ENCODE peak calls at places on chromosomes 5 and 9, in four cellular contexts. B is SK-N-SH, P is WTC11, Y is HepG2. O is an unnamed sample.

GRCh38 chr5:88142801-88143692 is 125.6 kb downstream of the TMEM161B start:
- DNase-seq in Y (no peak), P (no peak), B (no peak), O (no peak)

GRCh38 chr9:4642351-4642750 is 19.7 kb upstream of the PLPP6 start:
- DNase-seq in Y (no peak), B (no peak), P (no peak), O (no peak)

GRCh38 chr5:159240301-159240870 is 22.7 kb upstream of the UBLCP1 start:
- DNase-seq in P (no peak), B (no peak), Y (no peak), O (no peak)

GRCh38 chr5:66138572-66139116 is 5.5 kb upstream of the SREK1 start:
- DNase-seq in P (no peak), B (no peak), Y (no peak), O (no peak)

GRCh38 chr9:109771796-109772525 is 8.0 kb upstream of the PALM2AKAP2 start:
- DNase-seq in P (no peak), Y (no peak), B (no peak), O (no peak)

GRCh38 chr9:133003071-133003461 is 24.6 kb downstream of the GFI1B start:
- DNase-seq in Y (no peak), P (peak), B (no peak), O (no peak)

GRCh38 chr9:120522032-120522431 is 57.9 kb downstream of the CDK5RAP2 start:
- DNase-seq in P (no peak), Y (no peak), B (no peak), O (no peak)

GRCh38 chr5:1519631-1520141 is 4.1 kb downstream of the LPCAT1 start:
- DNase-seq in B (no peak), P (no peak), Y (no peak), O (no peak)

GRCh38 chr5:76545184-76545583 is 78.0 kb downstream of the F2RL2 start:
- DNase-seq in Y (no peak), P (no peak), B (no peak), O (no peak)

GRCh38 chr5:76546497-76547102 is 76.6 kb downstream of the F2RL2 start:
- DNase-seq in P (no peak), Y (peak), B (no peak), O (no peak)

GRCh38 chr5:76548525-76549229 is 74.5 kb downstream of the F2RL2 start:
- DNase-seq in P (no peak), Y (peak), B (no peak), O (no peak)

GRCh38 chr5:76547891-76548524 is 75.2 kb downstream of the F2RL2 start:
- DNase-seq in Y (no peak), P (no peak), B (no peak), O (no peak)

GRCh38 chr5:76547242-76547890 is 75.8 kb downstream of the F2RL2 start:
- DNase-seq in B (no peak), P (no peak), Y (no peak), O (no peak)
- TF ChIP-seq FOXJ3 in B (no peak), P (no peak), Y (no peak), O (no peak)

DNA sequence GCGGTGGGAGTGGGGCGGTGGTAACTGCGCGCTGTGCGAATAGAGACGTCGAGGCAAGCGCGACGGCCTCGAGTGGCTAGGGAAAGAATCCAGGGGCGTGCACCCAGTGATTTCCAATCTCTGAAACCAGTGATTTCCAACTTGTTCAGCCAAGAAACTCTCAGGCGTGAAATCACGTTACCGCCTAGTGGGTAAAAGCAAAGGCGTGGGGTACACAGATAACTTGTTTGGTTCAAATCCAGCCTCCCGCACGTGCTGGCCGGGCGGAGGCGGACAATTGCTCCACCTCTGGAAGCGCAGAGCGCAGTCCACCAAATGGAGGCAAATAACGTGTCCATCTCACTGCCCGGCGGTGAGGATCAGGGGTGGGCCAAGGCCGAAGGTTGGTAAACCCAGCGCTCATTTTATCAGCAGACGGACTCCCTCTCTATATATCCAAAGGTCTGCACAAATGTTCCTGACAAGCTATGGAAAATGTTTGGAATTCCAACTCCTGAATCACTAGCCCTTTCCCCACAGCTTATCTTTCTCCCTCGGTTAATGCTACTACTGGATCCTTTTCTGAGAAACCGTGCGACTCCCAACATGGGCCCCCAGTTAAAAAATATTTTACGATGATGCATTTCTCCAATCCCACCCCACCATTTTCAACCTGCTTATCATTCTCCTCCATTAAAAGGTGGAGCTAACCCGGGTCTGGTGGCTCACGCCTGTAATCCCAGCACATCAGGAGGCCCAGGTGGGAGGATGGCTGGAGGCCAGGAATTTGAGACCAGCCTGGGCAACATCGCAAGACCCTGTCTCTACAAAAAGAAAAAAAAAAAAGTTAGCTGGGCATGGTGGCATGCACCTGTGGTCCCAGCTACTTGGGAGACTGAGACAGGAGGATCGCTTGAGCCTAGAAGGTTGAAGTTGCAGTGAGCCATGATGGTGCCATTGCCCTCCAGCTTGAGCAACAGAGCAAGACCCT is 950 bp upstream of the FNBP1 start:
- DNase-seq in Y (peak), P (peak), B (peak), O (peak)
- TF ChIP-seq FOXJ3 in Y (no peak), P (no peak), B (no peak), O (no peak)

DNA sequence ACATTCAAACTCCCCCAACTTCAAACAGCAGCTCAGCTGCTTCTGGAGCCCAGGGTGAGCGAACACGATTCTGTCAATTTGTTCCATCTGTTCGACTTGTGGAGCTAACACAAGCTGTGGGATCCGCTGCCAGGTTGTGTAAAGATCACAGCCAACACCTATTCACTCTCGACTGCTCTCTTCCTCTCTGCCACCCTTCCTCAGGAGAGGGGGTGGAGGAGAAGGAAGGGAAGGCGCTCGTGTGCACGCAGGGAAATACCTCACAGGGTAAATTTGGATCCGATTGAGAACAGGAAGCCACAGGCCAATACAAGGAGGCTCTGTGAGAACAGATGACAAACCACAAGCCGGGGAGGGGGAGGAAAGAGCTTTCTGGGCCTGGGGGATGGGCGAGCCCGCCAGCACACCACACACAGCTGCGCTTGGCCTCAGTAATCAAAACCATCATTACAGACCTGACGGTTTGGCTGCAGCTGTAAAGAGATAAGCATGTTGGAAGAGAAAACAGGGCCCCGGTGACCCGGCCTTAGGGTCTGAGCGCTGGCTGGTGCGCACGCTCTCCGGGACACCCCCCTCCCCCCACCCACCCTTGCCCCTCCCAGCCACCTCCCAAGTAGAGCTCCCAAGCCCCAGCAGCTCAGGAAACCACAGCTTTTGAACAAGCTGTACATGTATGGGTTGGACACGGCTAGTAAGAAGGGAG is 54.2 kb downstream of the PTCH1 start:
- DNase-seq in Y (no peak), P (peak), B (peak), O (peak)
- TF ChIP-seq FOXJ3 in Y (no peak), P (no peak), B (peak), O (no peak)

GRCh38 chr5:150122158-150122510 is 33.5 kb downstream of the PDGFRB start:
- DNase-seq in P (peak), Y (peak), B (no peak), O (peak)
- TF ChIP-seq FOXJ3 in P (no peak), Y (no peak), B (no peak), O (no peak)

O was measured in K562.